ENCODE peak calls at places on chromosomes 5 and 9, in ten cellular contexts. Q is foreskin fibroblast; T is ELF-1; R is mesothelial cell of epicardium; D is iris pigment epithelial cell; O is CD8-positive, alpha-beta memory T cell; S is NCI-H2081; H is fibroblast of the conjunctiva; G is left lung; A is naive thymus-derived CD4-positive, alpha-beta T cell. L is an unnamed sample.

GRCh38 chr9:15469406-15469805 is 41.4 kb downstream of the PSIP1 start:
- DNase-seq in O (no peak), T (no peak), H (no peak), S (peak), D (no peak), A (no peak), G (no peak), R (no peak), Q (no peak), L (no peak)

GRCh38 chr5:149257875-149258705 is 13.6 kb upstream of the AFAP1L1 start:
- DNase-seq in Q (no peak), S (no peak), D (peak), R (no peak), G (no peak), T (no peak), O (no peak), A (no peak), H (no peak), L (peak)

GRCh38 chr5:167716376-167716775 is 575.1 kb upstream of the WWC1 start:
- DNase-seq in Q (no peak), A (no peak), H (no peak), R (no peak), D (peak), S (no peak), G (no peak), O (no peak), T (no peak), L (peak)

GRCh38 chr9:73151653-73152382 is at the start of gene ANXA1:
- DNase-seq in H (peak), O (peak), A (peak), R (no peak), Q (peak), T (peak), G (no peak), S (no peak), D (peak), L (peak)

GRCh38 chr5:158119852-158120708 is 261.1 kb upstream of the CLINT1 start:
- DNase-seq in H (peak), R (no peak), S (no peak), A (no peak), D (peak), T (no peak), G (no peak), O (no peak), Q (peak), L (peak)

GRCh38 chr5:158406884-158407790 is 548.2 kb upstream of the CLINT1 start:
- DNase-seq in R (no peak), H (peak), Q (peak), O (no peak), D (peak), G (no peak), S (no peak), T (no peak), A (no peak), L (peak)

GRCh38 chr9:133163559-133164208 is at the start of gene GBGT1:
- DNase-seq in T (peak), O (peak), Q (no peak), R (peak), S (no peak), A (no peak), H (no peak), D (no peak), G (peak), L (no peak)

GRCh38 chr5:20276061-20276958 is 288.3 kb upstream of the CDH18 start:
- DNase-seq in A (no peak), D (peak), R (no peak), G (no peak), S (no peak), T (peak), O (no peak), H (peak), Q (peak), L (peak)

GRCh38 chr5:10555134-10555733 is 8.6 kb upstream of the ANKRD33B start:
- DNase-seq in G (no peak), D (peak), R (peak), A (no peak), O (no peak), S (peak), Q (peak), T (peak), H (no peak), L (peak)

GRCh38 chr9:134683714-134684374 is 42.2 kb downstream of the COL5A1 start:
- DNase-seq in S (no peak), A (no peak), T (no peak), O (no peak), H (no peak), D (no peak), Q (peak), R (no peak), G (peak), L (no peak)

GRCh38 chr9:114151426-114151956 is 3.8 kb upstream of the COL27A1 start:
- DNase-seq in R (no peak), G (no peak), T (no peak), H (no peak), Q (no peak), O (no peak), A (no peak), D (no peak), S (no peak), L (no peak)

GRCh38 chr5:143890475-143890874 is 78.5 kb downstream of the HMHB1 start:
- DNase-seq in D (peak), A (no peak), R (no peak), H (peak), T (no peak), G (no peak), O (no peak), S (no peak), Q (no peak), L (no peak)

GRCh38 chr9:98869866-98870265 is 62.4 kb downstream of the GALNT12 start:
- DNase-seq in T (no peak), S (no peak), R (no peak), O (no peak), D (no peak), A (no peak), H (no peak), Q (no peak), G (no peak), L (no peak)

GRCh38 chr5:147391781-147392180 is 118.1 kb downstream of the DPYSL3 start:
- DNase-seq in D (peak), Q (peak), R (no peak), T (peak), A (no peak), G (no peak), O (no peak), S (no peak), H (peak), L (peak)

GRCh38 chr9:131668439-131669233 is 71.2 kb downstream of the RAPGEF1 start:
- DNase-seq in S (peak), O (peak), G (peak), T (no peak), H (no peak), R (no peak), D (peak), A (peak), Q (peak), L (peak)

GRCh38 chr5:107154598-107154997 is 516.1 kb downstream of the EFNA5 start:
- DNase-seq in R (no peak), O (no peak), Q (no peak), G (no peak), S (no peak), H (no peak), D (no peak), T (no peak), A (no peak), L (no peak)

GRCh38 chr5:82494942-82495341 is 216.8 kb upstream of the RPS23 start:
- DNase-seq in S (no peak), R (no peak), G (no peak), H (no peak), Q (peak), A (no peak), O (no peak), D (peak), T (no peak), L (no peak)

GRCh38 chr5:120146787-120147186 is 317.3 kb upstream of the PRR16 start:
- DNase-seq in S (no peak), T (no peak), Q (no peak), A (no peak), R (no peak), D (peak), G (no peak), O (no peak), H (no peak), L (peak)

GRCh38 chr5:142295960-142296860 is 28.6 kb downstream of the SPRY4 start:
- DNase-seq in Q (no peak), G (no peak), S (no peak), H (no peak), T (no peak), R (no peak), O (no peak), A (no peak), D (no peak), L (no peak)

GRCh38 chr9:81305561-81306182 is 383.7 kb downstream of the TLE1 start:
- DNase-seq in H (no peak), O (no peak), G (no peak), D (peak), A (no peak), S (no peak), T (no peak), Q (no peak), R (no peak), L (no peak)

L was measured in HCEC 1CT.